ENCODE peak calls at places on chromosome 7, in seven cellular contexts. F is HAP-1, M is endothelial cell, I is NCI-H748 treated with DMSO at 0.1 percent for 48 hours, U is esophagus squamous epithelium, X is fibroblast of lung, O is RPMI8226. P is an unnamed sample.

GRCh38 chr7:34430456-34430855 is 227.6 kb upstream of the NPSR1 start:
- DNase-seq in F (peak; percentile 14), M (peak; percentile 26), I (no peak), U (no peak), X (peak; percentile 70), O (peak; percentile 15), P (peak; percentile 36)

GRCh38 chr7:78218051-78218450 is 419.5 kb downstream of the PHTF2 start:
- DNase-seq in F (no peak), M (no peak), I (no peak), U (no peak), X (peak; percentile 19), O (no peak), P (peak; percentile 33)

GRCh38 chr7:72345208-72345727 is 66.9 kb downstream of the CALN1 start:
- DNase-seq in F (no peak), M (no peak), I (no peak), U (no peak), X (no peak), O (no peak), P (no peak)

GRCh38 chr7:157900011-157900410 is 563.2 kb downstream of the DNAJB6 start:
- DNase-seq in F (no peak), M (no peak), I (no peak), U (no peak), X (no peak), O (no peak), P (no peak)

GRCh38 chr7:18997477-18998130 is 119.8 kb downstream of the TWIST1 start:
- DNase-seq in F (no peak), M (no peak), I (no peak), U (no peak), X (no peak), O (no peak), P (no peak)

GRCh38 chr7:11650030-11650429 is 182.0 kb downstream of the THSD7A start:
- DNase-seq in F (no peak), M (no peak), I (no peak), U (no peak), X (peak; percentile 27), O (no peak), P (no peak)

GRCh38 chr7:156460861-156461632 is 179.5 kb upstream of the RNF32 start:
- DNase-seq in F (no peak), M (no peak), I (peak; percentile 54), U (no peak), X (no peak), O (no peak), P (no peak)

GRCh38 chr7:75688200-75689136 is 50.3 kb downstream of the HIP1 start:
- DNase-seq in F (no peak), M (no peak), I (peak; percentile 13), U (no peak), X (no peak), O (no peak), P (no peak)

GRCh38 chr7:155856656-155857055 is 44.4 kb upstream of the SHH start:
- DNase-seq in F (no peak), M (no peak), I (no peak), U (no peak), X (no peak), O (no peak), P (no peak)

GRCh38 chr7:103499976-103500375 is 54.0 kb upstream of the SLC26A5 start:
- DNase-seq in F (no peak), M (no peak), I (no peak), U (no peak), X (no peak), O (no peak), P (peak; percentile 43)

GRCh38 chr7:7175075-7175695 is 7.2 kb upstream of the C1GALT1 start:
- DNase-seq in F (no peak), M (no peak), I (no peak), U (no peak), X (peak; percentile 22), O (peak; percentile 13), P (no peak)

GRCh38 chr7:152312316-152312715 is 123.5 kb downstream of the KMT2C start:
- DNase-seq in F (no peak), M (no peak), I (no peak), U (no peak), X (peak; percentile 22), O (no peak), P (peak; percentile 8)

GRCh38 chr7:96304573-96304972 is 17.3 kb downstream of the SLC25A13 start:
- DNase-seq in F (no peak), M (no peak), I (no peak), U (no peak), X (no peak), O (no peak), P (no peak)

GRCh38 chr7:44415047-44415446 is 75.4 kb downstream of the NUDCD3 start:
- DNase-seq in F (no peak), M (no peak), I (no peak), U (no peak), X (peak; percentile 65), O (no peak), P (no peak)

GRCh38 chr7:43647314-43647691 is 64.4 kb downstream of the STK17A start:
- DNase-seq in F (peak; percentile 75), M (peak; percentile 47), I (no peak), U (no peak), X (peak; percentile 97), O (no peak), P (no peak)

GRCh38 chr7:22578048-22578770 is 78.2 kb upstream of the STEAP1B start:
- DNase-seq in F (no peak), M (no peak), I (no peak), U (no peak), X (peak; percentile 82), O (no peak), P (peak; percentile 71)

GRCh38 chr7:94907420-94908203 is at the start of gene PPP1R9A:
- DNase-seq in F (peak; percentile 82), M (peak; percentile 50), I (peak; percentile 31), U (no peak), X (peak; percentile 44), O (peak; percentile 7), P (no peak)

GRCh38 chr7:40147371-40148246 is 12.8 kb downstream of the SUGCT start:
- DNase-seq in F (peak; percentile 13), M (no peak), I (no peak), U (no peak), X (peak; percentile 69), O (no peak), P (no peak)

GRCh38 chr7:5478568-5479045 is 55.0 kb upstream of the TNRC18 start:
- DNase-seq in F (no peak), M (no peak), I (no peak), U (no peak), X (no peak), O (no peak), P (no peak)

GRCh38 chr7:138257459-138258193 is 181.4 kb downstream of the AKR1D1 start:
- DNase-seq in F (no peak), M (peak; percentile 22), I (no peak), U (no peak), X (peak; percentile 71), O (no peak), P (no peak)

GRCh38 chr7:104767826-104768536 is 246.0 kb upstream of the KMT2E start:
- DNase-seq in F (no peak), M (no peak), I (no peak), U (no peak), X (no peak), O (no peak), P (no peak)

GRCh38 chr7:157729566-157729965 is 392.8 kb downstream of the DNAJB6 start:
- DNase-seq in F (no peak), M (no peak), I (no peak), U (no peak), X (no peak), O (peak; percentile 26), P (no peak)

GRCh38 chr7:16982640-16983103 is 100.9 kb upstream of the AGR3 start:
- DNase-seq in F (peak; percentile 12), M (no peak), I (peak; percentile 49), U (no peak), X (peak; percentile 48), O (peak; percentile 31), P (peak; percentile 49)

GRCh38 chr7:54653905-54654304 is 105.1 kb downstream of the SEC61G start:
- DNase-seq in F (no peak), M (no peak), I (no peak), U (no peak), X (no peak), O (no peak), P (no peak)

GRCh38 chr7:114901771-114902170 is 20.1 kb upstream of the MDFIC start:
- DNase-seq in F (no peak), M (no peak), I (no peak), U (no peak), X (peak; percentile 87), O (no peak), P (peak; percentile 47)

GRCh38 chr7:106056513-106057203 is 55.5 kb downstream of the SYPL1 start:
- DNase-seq in F (peak; percentile 82), M (peak; percentile 74), I (peak; percentile 56), U (no peak), X (peak; percentile 55), O (peak; percentile 83), P (peak; percentile 47)

GRCh38 chr7:91941450-91941849 is 788 bp downstream of the AKAP9 start:
- DNase-seq in F (peak; percentile 75), M (peak; percentile 11), I (peak; percentile 20), U (no peak), X (peak; percentile 33), O (peak; percentile 85), P (no peak)

GRCh38 chr7:131105294-131105802 is 222.3 kb upstream of the MKLN1 start:
- DNase-seq in F (no peak), M (no peak), I (peak; percentile 30), U (no peak), X (peak; percentile 6), O (no peak), P (no peak)

GRCh38 chr7:28258240-28258639 is 77.6 kb upstream of the JAZF1 start:
- DNase-seq in F (peak; percentile 9), M (no peak), I (peak; percentile 26), U (no peak), X (no peak), O (no peak), P (no peak)

GRCh38 chr7:110186334-110186733 is 904.6 kb upstream of the LRRN3 start:
- DNase-seq in F (no peak), M (no peak), I (no peak), U (no peak), X (no peak), O (no peak), P (no peak)

GRCh38 chr7:77415474-77415821 is 701 bp downstream of the GSAP start:
- DNase-seq in F (peak; percentile 11), M (no peak), I (no peak), U (no peak), X (no peak), O (no peak), P (no peak)

GRCh38 chr7:52938455-52939133 is 96.8 kb upstream of the POM121L12 start:
- DNase-seq in F (no peak), M (no peak), I (no peak), U (no peak), X (no peak), O (no peak), P (no peak)

GRCh38 chr7:149735779-149736477 is 37.5 kb downstream of the ZNF467 start:
- DNase-seq in F (no peak), M (no peak), I (no peak), U (no peak), X (no peak), O (no peak), P (no peak)